ENCODE peak calls at places on chromosome 19, in seven cellular contexts. P, S, F, C, E, L and V are unnamed samples.

GRCh38 chr19:9531933-9532332 is 6.5 kb downstream of the ZNF426 start:
- DNase-seq in P (no peak), S (no peak), F (peak; percentile 45), C (no peak), E (no peak), L (no peak), V (no peak)

GRCh38 chr19:43983912-43984686 is at the start of gene ZNF155:
- DNase-seq in P (peak; percentile 91), S (peak; percentile 86), F (peak; percentile 97), C (peak; percentile 89), E (peak; percentile 94), L (peak; percentile 96), V (peak; percentile 86)

GRCh38 chr19:3852177-3852511 is 16.7 kb downstream of the ZFR2 start:
- DNase-seq in P (no peak), S (no peak), F (no peak), C (no peak), E (no peak), L (no peak), V (no peak)

GRCh38 chr19:33175886-33176669 is 18.1 kb upstream of the LRP3 start:
- DNase-seq in P (peak; percentile 22), S (no peak), F (peak; percentile 30), C (peak; percentile 45), E (no peak), L (peak; percentile 30), V (peak; percentile 40)

GRCh38 chr19:49766938-49767315 is at the start of gene AP2A1:
- DNase-seq in P (no peak), S (no peak), F (no peak), C (no peak), E (no peak), L (no peak), V (no peak)

GRCh38 chr19:16894080-16894479 is 5.3 kb downstream of the F2RL3 start:
- DNase-seq in P (no peak), S (no peak), F (no peak), C (no peak), E (peak; percentile 64), L (no peak), V (no peak)

GRCh38 chr19:17762505-17763229 is 11.4 kb downstream of the FCHO1 start:
- DNase-seq in P (no peak), S (no peak), F (peak; percentile 62), C (no peak), E (peak; percentile 68), L (no peak), V (no peak)

GRCh38 chr19:16135410-16136127 is 7.9 kb upstream of the HSH2D start:
- DNase-seq in P (no peak), S (no peak), F (no peak), C (no peak), E (no peak), L (no peak), V (no peak)

GRCh38 chr19:51091895-51092873 is 9.5 kb upstream of the KLK14 start:
- DNase-seq in P (no peak), S (no peak), F (no peak), C (no peak), E (no peak), L (no peak), V (no peak)

GRCh38 chr19:7337380-7338194 is 11.2 kb upstream of the ARHGEF18 start:
- DNase-seq in P (no peak), S (no peak), F (no peak), C (no peak), E (peak; percentile 90), L (peak; percentile 23), V (no peak)

GRCh38 chr19:41706741-41707501 is 1.5 kb upstream of the CEACAM5 start:
- DNase-seq in P (no peak), S (peak; percentile 69), F (no peak), C (no peak), E (peak; percentile 87), L (no peak), V (peak; percentile 88)

GRCh38 chr19:57512845-57513244 is 13.1 kb downstream of the ZNF773 start:
- DNase-seq in P (no peak), S (no peak), F (peak; percentile 34), C (no peak), E (no peak), L (no peak), V (peak; percentile 60)
- TF ChIP-seq POLR2A in P (no peak), S (no peak), F (no peak), C (no peak), E (no peak), L (no peak), V (no peak)

DNA sequence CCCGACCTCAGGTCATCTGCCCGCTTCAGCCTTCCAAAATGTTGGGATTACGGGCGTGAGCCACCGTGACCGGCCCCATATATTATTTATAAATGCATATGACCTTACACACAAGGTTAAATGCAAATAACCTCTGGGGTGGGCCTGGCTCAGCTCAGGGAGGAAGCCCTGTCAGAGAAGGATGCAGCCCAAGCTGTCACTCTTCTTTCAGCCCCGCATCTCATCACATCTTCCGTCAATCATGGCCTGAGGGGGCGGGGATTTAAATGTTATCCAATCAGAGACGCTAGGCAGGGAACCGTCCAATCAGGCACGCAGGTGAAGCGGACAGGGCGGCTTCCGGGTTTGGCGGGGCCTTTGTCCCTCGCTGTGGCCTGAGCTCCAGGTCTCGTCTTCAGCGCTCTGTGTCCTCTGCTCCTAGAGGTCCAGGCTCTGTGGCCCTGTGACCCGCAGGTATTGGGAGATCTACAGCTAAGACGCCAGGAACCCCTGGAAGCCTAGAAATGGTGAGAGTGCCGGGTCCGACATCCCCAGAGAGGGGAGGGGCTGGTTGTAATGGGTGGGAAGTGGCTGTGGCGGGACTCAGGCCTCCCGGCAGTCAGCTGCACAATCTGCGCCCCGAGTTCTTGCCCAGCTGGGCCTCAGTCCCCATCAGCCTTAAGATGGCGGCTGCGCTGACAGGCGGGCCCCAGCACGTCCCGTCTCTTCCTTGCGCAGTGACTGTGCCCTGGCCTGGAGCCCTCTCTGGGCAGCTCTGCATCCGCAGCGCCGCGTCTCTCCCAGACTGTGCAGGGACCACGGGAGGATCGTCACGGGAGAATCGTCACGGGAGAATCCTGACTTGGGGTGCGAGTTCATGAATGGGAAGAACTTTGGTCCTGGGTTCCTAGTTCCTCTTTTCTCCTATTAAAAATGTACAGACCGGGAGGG is at the start of gene ZNF430:
- DNase-seq in P (peak; percentile 97), S (peak; percentile 93), F (peak; percentile 90), C (peak; percentile 92), E (peak; percentile 98), L (peak; percentile 95), V (peak; percentile 96)
- TF ChIP-seq POLR2A in P (no peak), S (peak; percentile 55), F (peak; percentile 71), C (peak; percentile 50), E (peak; percentile 66), L (no peak), V (peak; percentile 87)

GRCh38 chr19:1276620-1277007 is 1.3 kb downstream of the FAM174C start:
- DNase-seq in P (no peak), S (no peak), F (no peak), C (peak; percentile 53), E (no peak), L (no peak), V (no peak)

GRCh38 chr19:1274852-1275259 is 474 bp upstream of the FAM174C start:
- DNase-seq in P (no peak), S (no peak), F (no peak), C (no peak), E (no peak), L (peak; percentile 44), V (no peak)

GRCh38 chr19:1274081-1274851 is 1.1 kb upstream of the FAM174C start:
- DNase-seq in P (no peak), S (no peak), F (no peak), C (peak; percentile 64), E (no peak), L (no peak), V (no peak)

GRCh38 chr19:1275976-1276619 is 768 bp downstream of the FAM174C start:
- DNase-seq in P (no peak), S (no peak), F (no peak), C (peak; percentile 81), E (no peak), L (no peak), V (no peak)

GRCh38 chr19:1275260-1275975 is at the start of gene FAM174C:
- DNase-seq in P (peak; percentile 94), S (peak; percentile 93), F (peak; percentile 97), C (peak; percentile 95), E (peak; percentile 98), L (peak; percentile 97), V (peak; percentile 98)
- TF ChIP-seq POLR2A in P (peak; percentile 44), S (peak; percentile 83), F (peak; percentile 66), C (peak; percentile 59), E (peak; percentile 93), L (no peak), V (peak; percentile 93)

DNA sequence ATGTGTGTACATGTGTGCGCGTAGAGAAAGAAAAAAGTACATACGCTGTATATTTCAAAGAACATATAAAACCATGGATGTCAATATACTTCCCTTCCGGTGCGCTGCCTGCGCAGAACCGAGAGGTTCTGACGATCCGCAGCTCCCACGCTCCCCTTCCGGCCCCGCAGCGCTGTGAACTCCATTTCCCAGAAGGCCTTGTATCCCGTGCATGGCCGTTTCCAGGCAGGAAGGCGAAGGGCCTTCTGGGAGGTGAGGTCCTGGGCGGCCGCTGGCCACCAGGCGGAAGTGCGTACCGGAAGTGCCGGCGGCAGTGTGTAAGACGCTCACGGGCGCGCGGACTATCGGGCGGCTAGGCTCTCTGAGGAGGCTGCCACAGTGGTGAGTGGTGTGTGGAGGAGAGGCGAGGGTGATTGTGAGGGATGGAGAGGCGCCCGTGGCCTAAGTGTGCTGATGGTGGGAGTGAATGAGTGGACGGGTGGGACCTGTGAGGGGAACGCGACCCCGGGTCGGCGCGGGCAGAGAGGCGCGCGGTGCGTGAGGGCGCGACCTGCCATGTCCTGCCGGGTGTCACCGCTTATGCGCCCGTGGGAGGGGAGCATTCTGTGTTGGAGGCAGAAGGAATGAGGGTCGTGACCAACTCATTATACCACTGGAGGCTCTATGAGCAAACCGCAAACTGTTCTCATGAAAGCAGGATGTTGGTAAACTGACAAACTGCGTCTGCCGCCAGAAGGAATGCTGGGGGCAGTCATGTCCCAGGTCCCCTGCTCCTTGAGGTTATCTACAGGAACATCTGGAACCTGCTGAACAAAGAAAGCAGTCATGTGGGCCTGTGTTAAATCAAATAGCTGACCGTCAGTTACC is at the start of gene ERVK3-1:
- DNase-seq in P (peak; percentile 95), S (peak; percentile 91), F (peak; percentile 98), C (peak; percentile 92), E (peak; percentile 98), L (peak; percentile 96), V (peak; percentile 99)
- TF ChIP-seq POLR2A in P (peak; percentile 76), S (peak; percentile 78), F (peak; percentile 94), C (peak; percentile 85), E (peak; percentile 82), L (peak; percentile 7), V (peak; percentile 96)

DNA sequence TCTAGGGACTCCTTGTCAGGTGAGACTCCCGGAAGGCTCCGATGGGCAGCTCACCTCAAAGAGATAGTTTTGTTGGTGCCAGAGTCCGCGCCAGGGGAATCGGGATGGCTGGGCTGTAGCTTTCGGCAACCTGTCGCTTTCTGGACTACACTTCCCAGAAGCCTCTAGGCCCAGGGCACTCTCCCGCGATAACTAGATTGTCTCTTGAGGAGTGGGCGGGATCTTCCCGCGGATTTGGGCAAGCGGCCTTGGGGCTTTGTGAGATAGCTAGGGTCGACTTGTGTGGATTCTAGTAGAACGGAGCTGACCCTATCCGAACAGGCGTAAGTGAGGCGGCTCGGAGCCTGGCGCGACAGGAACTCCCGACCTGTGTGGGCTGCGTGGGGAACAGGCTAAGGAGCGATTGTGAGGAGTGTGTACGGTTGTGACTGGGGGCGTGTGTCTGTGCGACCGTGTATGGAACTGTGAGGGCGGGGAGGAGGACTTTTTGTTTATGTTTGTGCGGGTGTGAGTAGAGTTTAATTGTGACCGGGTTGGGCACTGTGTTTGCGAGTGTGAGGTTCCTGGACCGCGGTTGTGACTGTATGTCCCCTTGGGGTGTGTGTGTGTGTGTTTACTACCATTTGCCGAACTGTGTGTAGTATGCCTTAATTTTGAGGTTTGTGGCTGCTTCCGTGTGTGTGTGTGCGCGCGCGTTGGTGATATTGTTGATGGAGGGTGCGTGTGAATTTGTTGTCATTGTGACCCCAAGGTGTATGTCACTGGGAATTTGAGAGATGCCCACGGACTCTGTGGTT is at the start of gene ZNF345:
- DNase-seq in P (peak; percentile 91), S (no peak), F (peak; percentile 94), C (peak; percentile 91), E (peak; percentile 96), L (peak; percentile 94), V (peak; percentile 94)
- TF ChIP-seq POLR2A in P (peak; percentile 32), S (no peak), F (peak; percentile 45), C (peak; percentile 26), E (no peak), L (no peak), V (peak; percentile 66)